ENCODE peak calls at places on chromosomes 2 and 18, in seven cellular contexts. One of them, this sample, is unnamed.

GRCh38 chr2:59900728-59901452 is 652.6 kb downstream of the BCL11A start:
- DNase-seq in Peyer's patch: no peak
- DNase-seq in effector CD4-positive, alpha-beta T cell: no peak
- DNase-seq in Panc1: no peak
- DNase-seq in NCI-H510A: no peak
- DNase-seq in effector CD8-positive, alpha-beta T cell: no peak
- DNase-seq in astrocyte of the hippocampus: no peak
- DNase-seq in this sample: no peak

GRCh38 chr2:171098607-171099006 is 62.1 kb downstream of the TLK1 start:
- DNase-seq in Peyer's patch: no peak
- DNase-seq in NCI-H510A: no peak
- DNase-seq in Panc1: no peak
- DNase-seq in effector CD4-positive, alpha-beta T cell: no peak
- DNase-seq in astrocyte of the hippocampus: no peak
- DNase-seq in effector CD8-positive, alpha-beta T cell: no peak
- DNase-seq in this sample: no peak

GRCh38 chr18:55473078-55473477 is 114.9 kb downstream of the TCF4 start:
- DNase-seq in astrocyte of the hippocampus: no peak
- DNase-seq in Panc1: no peak
- DNase-seq in effector CD4-positive, alpha-beta T cell: no peak
- DNase-seq in NCI-H510A: no peak
- DNase-seq in Peyer's patch: no peak
- DNase-seq in effector CD8-positive, alpha-beta T cell: no peak
- DNase-seq in this sample: no peak

GRCh38 chr2:187900023-187900422 is 345.8 kb upstream of the TFPI start:
- DNase-seq in effector CD8-positive, alpha-beta T cell: no peak
- DNase-seq in Peyer's patch: no peak
- DNase-seq in astrocyte of the hippocampus: peak
- DNase-seq in Panc1: no peak
- DNase-seq in NCI-H510A: no peak
- DNase-seq in effector CD4-positive, alpha-beta T cell: no peak
- DNase-seq in this sample: no peak

GRCh38 chr2:96527990-96528679 is 8.4 kb upstream of the ARID5A start:
- DNase-seq in NCI-H510A: no peak
- DNase-seq in Panc1: no peak
- DNase-seq in Peyer's patch: peak
- DNase-seq in astrocyte of the hippocampus: peak
- DNase-seq in effector CD4-positive, alpha-beta T cell: peak
- DNase-seq in effector CD8-positive, alpha-beta T cell: peak
- DNase-seq in this sample: no peak

GRCh38 chr2:199469514-199470360 is 12.0 kb upstream of the SATB2 start:
- DNase-seq in effector CD4-positive, alpha-beta T cell: no peak
- DNase-seq in Peyer's patch: no peak
- DNase-seq in effector CD8-positive, alpha-beta T cell: no peak
- DNase-seq in astrocyte of the hippocampus: no peak
- DNase-seq in NCI-H510A: no peak
- DNase-seq in Panc1: no peak
- DNase-seq in this sample: no peak

GRCh38 chr2:42117923-42118758 is 51.0 kb upstream of the EML4 start:
- DNase-seq in effector CD8-positive, alpha-beta T cell: no peak
- DNase-seq in effector CD4-positive, alpha-beta T cell: no peak
- DNase-seq in astrocyte of the hippocampus: peak
- DNase-seq in NCI-H510A: no peak
- DNase-seq in Peyer's patch: no peak
- DNase-seq in Panc1: peak
- DNase-seq in this sample: peak

GRCh38 chr2:68284896-68285295 is 32.6 kb upstream of the PPP3R1 start:
- DNase-seq in effector CD8-positive, alpha-beta T cell: no peak
- DNase-seq in Panc1: no peak
- DNase-seq in NCI-H510A: no peak
- DNase-seq in effector CD4-positive, alpha-beta T cell: no peak
- DNase-seq in Peyer's patch: no peak
- DNase-seq in astrocyte of the hippocampus: peak
- DNase-seq in this sample: no peak

GRCh38 chr2:210429403-210430137 is 47.0 kb downstream of the LANCL1 start:
- DNase-seq in astrocyte of the hippocampus: no peak
- DNase-seq in Panc1: no peak
- DNase-seq in effector CD4-positive, alpha-beta T cell: no peak
- DNase-seq in NCI-H510A: no peak
- DNase-seq in effector CD8-positive, alpha-beta T cell: no peak
- DNase-seq in Peyer's patch: no peak
- DNase-seq in this sample: no peak

GRCh38 chr2:1777156-1777555 is 32.8 kb upstream of the PXDN start:
- DNase-seq in Peyer's patch: no peak
- DNase-seq in NCI-H510A: no peak
- DNase-seq in effector CD8-positive, alpha-beta T cell: no peak
- DNase-seq in effector CD4-positive, alpha-beta T cell: no peak
- DNase-seq in astrocyte of the hippocampus: no peak
- DNase-seq in Panc1: no peak
- DNase-seq in this sample: no peak

GRCh38 chr18:79791141-79791972 is 6.4 kb upstream of the KCNG2 start:
- DNase-seq in effector CD4-positive, alpha-beta T cell: no peak
- DNase-seq in effector CD8-positive, alpha-beta T cell: no peak
- DNase-seq in astrocyte of the hippocampus: peak
- DNase-seq in Peyer's patch: no peak
- DNase-seq in Panc1: no peak
- DNase-seq in NCI-H510A: no peak
- DNase-seq in this sample: peak

GRCh38 chr2:217289909-217290283 is 430.0 kb upstream of the TNP1 start:
- DNase-seq in Peyer's patch: no peak
- DNase-seq in Panc1: no peak
- DNase-seq in astrocyte of the hippocampus: peak
- DNase-seq in NCI-H510A: peak
- DNase-seq in effector CD4-positive, alpha-beta T cell: no peak
- DNase-seq in effector CD8-positive, alpha-beta T cell: no peak
- DNase-seq in this sample: no peak

GRCh38 chr18:23784811-23785245 is 95.6 kb downstream of the LAMA3 start:
- DNase-seq in Panc1: no peak
- DNase-seq in NCI-H510A: no peak
- DNase-seq in effector CD8-positive, alpha-beta T cell: no peak
- DNase-seq in Peyer's patch: no peak
- DNase-seq in effector CD4-positive, alpha-beta T cell: no peak
- DNase-seq in astrocyte of the hippocampus: peak
- DNase-seq in this sample: peak

GRCh38 chr2:202774104-202774503 is 97.5 kb downstream of the ICA1L start:
- DNase-seq in astrocyte of the hippocampus: no peak
- DNase-seq in effector CD8-positive, alpha-beta T cell: no peak
- DNase-seq in effector CD4-positive, alpha-beta T cell: no peak
- DNase-seq in NCI-H510A: no peak
- DNase-seq in Peyer's patch: no peak
- DNase-seq in Panc1: no peak
- DNase-seq in this sample: no peak

GRCh38 chr2:217609952-217610351 is 392.8 kb downstream of the TNS1 start:
- DNase-seq in Peyer's patch: no peak
- DNase-seq in effector CD4-positive, alpha-beta T cell: no peak
- DNase-seq in Panc1: no peak
- DNase-seq in NCI-H510A: peak
- DNase-seq in effector CD8-positive, alpha-beta T cell: no peak
- DNase-seq in astrocyte of the hippocampus: no peak
- DNase-seq in this sample: no peak

GRCh38 chr18:12403601-12404506 is 3.9 kb upstream of the PRELID3A start:
- DNase-seq in NCI-H510A: no peak
- DNase-seq in effector CD4-positive, alpha-beta T cell: no peak
- DNase-seq in Peyer's patch: no peak
- DNase-seq in Panc1: no peak
- DNase-seq in effector CD8-positive, alpha-beta T cell: no peak
- DNase-seq in astrocyte of the hippocampus: peak
- DNase-seq in this sample: peak

GRCh38 chr2:65390134-65390533 is 42.3 kb downstream of the SPRED2 start:
- DNase-seq in effector CD4-positive, alpha-beta T cell: no peak
- DNase-seq in effector CD8-positive, alpha-beta T cell: no peak
- DNase-seq in Panc1: no peak
- DNase-seq in NCI-H510A: no peak
- DNase-seq in Peyer's patch: peak
- DNase-seq in astrocyte of the hippocampus: no peak
- DNase-seq in this sample: no peak

GRCh38 chr18:61683856-61684255 is 209.0 kb downstream of the RNF152 start:
- DNase-seq in NCI-H510A: no peak
- DNase-seq in astrocyte of the hippocampus: no peak
- DNase-seq in effector CD4-positive, alpha-beta T cell: no peak
- DNase-seq in Peyer's patch: no peak
- DNase-seq in Panc1: no peak
- DNase-seq in effector CD8-positive, alpha-beta T cell: no peak
- DNase-seq in this sample: peak

GRCh38 chr18:50806208-50806616 is 13.6 kb downstream of the MRO start:
- DNase-seq in Peyer's patch: peak
- DNase-seq in NCI-H510A: no peak
- DNase-seq in Panc1: no peak
- DNase-seq in effector CD4-positive, alpha-beta T cell: no peak
- DNase-seq in effector CD8-positive, alpha-beta T cell: no peak
- DNase-seq in astrocyte of the hippocampus: no peak
- DNase-seq in this sample: peak

GRCh38 chr2:145028055-145028630 is 508.2 kb upstream of the ZEB2 start:
- DNase-seq in effector CD8-positive, alpha-beta T cell: no peak
- DNase-seq in astrocyte of the hippocampus: no peak
- DNase-seq in effector CD4-positive, alpha-beta T cell: no peak
- DNase-seq in Peyer's patch: no peak
- DNase-seq in Panc1: no peak
- DNase-seq in NCI-H510A: no peak
- DNase-seq in this sample: no peak

GRCh38 chr2:189407161-189407943 is 33.9 kb upstream of the WDR75 start:
- DNase-seq in NCI-H510A: no peak
- DNase-seq in effector CD4-positive, alpha-beta T cell: no peak
- DNase-seq in Peyer's patch: no peak
- DNase-seq in astrocyte of the hippocampus: peak
- DNase-seq in effector CD8-positive, alpha-beta T cell: no peak
- DNase-seq in Panc1: no peak
- DNase-seq in this sample: no peak

GRCh38 chr18:68740966-68741365 is 26.1 kb upstream of the TMX3 start:
- DNase-seq in NCI-H510A: no peak
- DNase-seq in Peyer's patch: no peak
- DNase-seq in effector CD4-positive, alpha-beta T cell: no peak
- DNase-seq in astrocyte of the hippocampus: no peak
- DNase-seq in Panc1: no peak
- DNase-seq in effector CD8-positive, alpha-beta T cell: no peak
- DNase-seq in this sample: no peak

GRCh38 chr2:68943581-68944568 is 8.8 kb downstream of the GKN2 start:
- DNase-seq in Panc1: peak
- DNase-seq in astrocyte of the hippocampus: peak
- DNase-seq in effector CD4-positive, alpha-beta T cell: peak
- DNase-seq in Peyer's patch: peak
- DNase-seq in NCI-H510A: peak
- DNase-seq in effector CD8-positive, alpha-beta T cell: peak
- DNase-seq in this sample: peak

GRCh38 chr2:67669796-67670195 is 272.7 kb downstream of the ETAA1 start:
- DNase-seq in effector CD8-positive, alpha-beta T cell: no peak
- DNase-seq in astrocyte of the hippocampus: no peak
- DNase-seq in Peyer's patch: no peak
- DNase-seq in Panc1: no peak
- DNase-seq in effector CD4-positive, alpha-beta T cell: no peak
- DNase-seq in NCI-H510A: no peak
- DNase-seq in this sample: no peak

GRCh38 chr2:170714156-170715061 is 728 bp upstream of the SP5 start:
- DNase-seq in effector CD4-positive, alpha-beta T cell: no peak
- DNase-seq in astrocyte of the hippocampus: peak
- DNase-seq in Panc1: no peak
- DNase-seq in Peyer's patch: no peak
- DNase-seq in NCI-H510A: peak
- DNase-seq in effector CD8-positive, alpha-beta T cell: no peak
- DNase-seq in this sample: peak

GRCh38 chr2:228597032-228597431 is 415.5 kb upstream of the SPHKAP start:
- DNase-seq in Panc1: no peak
- DNase-seq in NCI-H510A: no peak
- DNase-seq in effector CD8-positive, alpha-beta T cell: no peak
- DNase-seq in Peyer's patch: no peak
- DNase-seq in effector CD4-positive, alpha-beta T cell: no peak
- DNase-seq in astrocyte of the hippocampus: no peak
- DNase-seq in this sample: no peak

GRCh38 chr2:36976065-36976464 is 9.7 kb upstream of the STRN start:
- DNase-seq in Panc1: no peak
- DNase-seq in effector CD4-positive, alpha-beta T cell: no peak
- DNase-seq in astrocyte of the hippocampus: no peak
- DNase-seq in NCI-H510A: no peak
- DNase-seq in Peyer's patch: no peak
- DNase-seq in effector CD8-positive, alpha-beta T cell: no peak
- DNase-seq in this sample: no peak

GRCh38 chr2:65397122-65397521 is 35.3 kb downstream of the SPRED2 start:
- DNase-seq in effector CD8-positive, alpha-beta T cell: no peak
- DNase-seq in NCI-H510A: no peak
- DNase-seq in astrocyte of the hippocampus: peak
- DNase-seq in effector CD4-positive, alpha-beta T cell: no peak
- DNase-seq in Panc1: no peak
- DNase-seq in Peyer's patch: no peak
- DNase-seq in this sample: peak

GRCh38 chr2:25257032-25257455 is 84.7 kb downstream of the DNMT3A start:
- DNase-seq in Peyer's patch: no peak
- DNase-seq in Panc1: no peak
- DNase-seq in NCI-H510A: no peak
- DNase-seq in effector CD8-positive, alpha-beta T cell: no peak
- DNase-seq in astrocyte of the hippocampus: peak
- DNase-seq in effector CD4-positive, alpha-beta T cell: no peak
- DNase-seq in this sample: no peak

GRCh38 chr2:72989770-72990556 is 72.6 kb downstream of the EMX1 start:
- DNase-seq in Panc1: no peak
- DNase-seq in astrocyte of the hippocampus: peak
- DNase-seq in effector CD8-positive, alpha-beta T cell: no peak
- DNase-seq in NCI-H510A: no peak
- DNase-seq in effector CD4-positive, alpha-beta T cell: no peak
- DNase-seq in Peyer's patch: no peak
- DNase-seq in this sample: no peak

GRCh38 chr2:64975232-64975791 is 13.9 kb upstream of the SLC1A4 start:
- DNase-seq in Panc1: peak
- DNase-seq in NCI-H510A: no peak
- DNase-seq in astrocyte of the hippocampus: peak
- DNase-seq in effector CD4-positive, alpha-beta T cell: no peak
- DNase-seq in effector CD8-positive, alpha-beta T cell: no peak
- DNase-seq in Peyer's patch: no peak
- DNase-seq in this sample: peak

GRCh38 chr2:890214-890613 is 60.4 kb upstream of the SNTG2 start:
- DNase-seq in effector CD4-positive, alpha-beta T cell: no peak
- DNase-seq in Panc1: no peak
- DNase-seq in effector CD8-positive, alpha-beta T cell: no peak
- DNase-seq in Peyer's patch: no peak
- DNase-seq in astrocyte of the hippocampus: no peak
- DNase-seq in NCI-H510A: no peak
- DNase-seq in this sample: no peak

GRCh38 chr2:199818001-199818400 is 33.0 kb downstream of the FTCDNL1 start:
- DNase-seq in astrocyte of the hippocampus: no peak
- DNase-seq in Panc1: no peak
- DNase-seq in NCI-H510A: no peak
- DNase-seq in effector CD4-positive, alpha-beta T cell: no peak
- DNase-seq in effector CD8-positive, alpha-beta T cell: no peak
- DNase-seq in Peyer's patch: no peak
- DNase-seq in this sample: no peak

This sample was measured in trophoblast cell.